ENCODE peak calls at places on chromosome 18, in six cellular contexts. R is GM12891, K is HepG2, I is K562, H is GM12878, P is H1. C is an unnamed sample.

GRCh38 chr18:24075731-24076130 is 61.2 kb downstream of the TTC39C start:
- DNase-seq in R (no peak), K (no peak), I (no peak), H (no peak), P (no peak), C (no peak)

GRCh38 chr18:55897101-55897500 is 309.1 kb upstream of the TCF4 start:
- DNase-seq in R (no peak), K (no peak), I (no peak), H (no peak), P (no peak), C (no peak)

GRCh38 chr18:56185126-56185525 is 453.3 kb downstream of the TXNL1 start:
- DNase-seq in R (no peak), K (no peak), I (no peak), H (no peak), P (no peak), C (no peak)

GRCh38 chr18:63878982-63879381 is 8.5 kb upstream of the SERPINB2 start:
- DNase-seq in R (no peak), K (no peak), I (no peak), H (no peak), P (no peak), C (no peak)

GRCh38 chr18:23838801-23839366 is 149.6 kb downstream of the LAMA3 start:
- DNase-seq in R (no peak), K (no peak), I (no peak), H (no peak), P (no peak), C (no peak)

GRCh38 chr18:37408676-37409305 is 156.8 kb downstream of the CELF4 start:
- DNase-seq in R (no peak), K (no peak), I (no peak), H (no peak), P (no peak), C (no peak)

GRCh38 chr18:80245781-80246655 is 1.3 kb downstream of the PARD6G start:
- DNase-seq in R (no peak), K (no peak), I (no peak), H (no peak), P (no peak), C (no peak)

GRCh38 chr18:48122816-48123215 is 192.4 kb upstream of the SMAD2 start:
- DNase-seq in R (no peak), K (no peak), I (no peak), H (no peak), P (no peak), C (no peak)

GRCh38 chr18:13446024-13446423 is 227.5 kb downstream of the LDLRAD4 start:
- DNase-seq in R (no peak), K (no peak), I (no peak), H (no peak), P (no peak), C (no peak)

GRCh38 chr18:75213610-75214009 is 3.0 kb downstream of the TSHZ1 start:
- DNase-seq in R (no peak), K (no peak), I (no peak), H (no peak), P (no peak), C (no peak)

GRCh38 chr18:75216212-75216925 is 5.8 kb downstream of the TSHZ1 start:
- DNase-seq in R (no peak), K (no peak), I (no peak), H (no peak), P (no peak), C (no peak)

GRCh38 chr18:75216926-75217303 is 6.3 kb downstream of the TSHZ1 start:
- DNase-seq in R (no peak), K (no peak), I (no peak), H (no peak), P (no peak), C (no peak)

GRCh38 chr18:75215663-75216062 is 5.1 kb downstream of the TSHZ1 start:
- DNase-seq in R (no peak), K (no peak), I (no peak), H (no peak), P (no peak), C (no peak)

GRCh38 chr18:75214766-75215515 is 4.3 kb downstream of the TSHZ1 start:
- DNase-seq in R (no peak), K (peak), I (no peak), H (no peak), P (no peak), C (no peak)
- TF ChIP-seq POLR2AphosphoS5 in R (no peak), K (no peak), I (no peak), H (no peak), P (no peak), C (no peak)

DNA sequence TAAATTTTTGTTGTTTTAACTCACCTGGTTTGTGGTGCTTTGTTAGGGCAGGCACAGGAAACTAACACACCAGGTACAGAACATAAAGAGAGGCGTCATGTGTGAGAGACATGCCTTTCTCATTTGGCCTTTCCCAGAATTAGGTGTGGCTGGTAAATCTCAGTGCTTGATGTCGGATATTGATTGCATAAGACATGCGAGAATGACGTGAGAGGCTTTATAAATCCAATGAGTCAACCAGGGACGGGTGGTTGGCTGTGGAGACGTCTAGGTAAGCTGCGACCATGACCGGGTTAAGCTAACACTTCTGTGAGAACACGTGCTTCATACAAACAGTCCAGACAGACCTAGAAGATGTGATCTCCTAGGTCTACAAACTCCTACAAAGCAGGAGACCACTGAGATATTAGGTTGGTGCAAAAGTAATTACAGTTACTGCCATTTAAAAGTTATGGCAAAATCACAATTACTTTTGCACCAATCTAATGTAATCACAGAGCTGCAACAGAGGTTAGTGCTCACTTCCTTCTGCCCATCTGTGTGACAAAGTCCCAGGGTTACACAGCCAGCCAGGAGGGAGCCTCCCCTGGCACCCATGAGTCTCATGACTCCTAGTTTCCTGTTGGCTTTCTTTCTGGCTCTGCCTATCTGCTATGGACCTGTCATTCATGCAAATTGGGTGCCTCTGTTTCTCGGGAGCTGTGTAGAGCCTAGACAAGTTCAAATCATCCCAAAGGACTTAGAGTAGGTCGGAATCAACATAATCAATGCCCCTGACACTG is 98.9 kb upstream of the ATP8B1 start:
- DNase-seq in R (no peak), K (peak), I (no peak), H (no peak), P (no peak), C (no peak)
- TF ChIP-seq POLR2A in R (no peak), K (no peak), I (no peak), H (no peak), P (no peak), C (no peak)

DNA sequence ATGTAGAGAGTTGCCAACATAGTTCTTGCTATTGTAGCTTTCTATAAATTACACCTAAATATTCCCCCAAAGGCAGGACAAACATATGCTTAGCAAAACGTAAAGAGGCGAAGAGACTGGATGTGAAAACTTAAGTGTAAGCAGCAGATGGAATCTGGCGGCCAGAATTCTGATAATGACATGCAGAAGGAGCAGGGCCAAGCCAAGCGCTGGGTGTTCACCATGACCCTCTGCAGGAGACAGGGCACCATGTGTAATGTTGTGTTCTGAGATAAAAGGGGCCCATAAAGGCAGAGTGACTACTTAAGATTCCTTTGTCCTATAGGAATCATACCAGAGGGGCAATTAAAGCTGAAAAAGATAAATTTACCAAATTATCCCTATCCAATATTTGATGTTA is 105.2 kb upstream of the ZNF521 start:
- DNase-seq in R (no peak), K (no peak), I (no peak), H (no peak), P (no peak), C (no peak)
- TF ChIP-seq TAF1 in R (no peak), K (no peak), I (no peak), H (no peak), P (no peak), C (no peak)

GRCh38 chr18:8947576-8947975 is 154.9 kb upstream of the NDUFV2 start:
- DNase-seq in R (no peak), K (no peak), I (no peak), H (no peak), P (no peak), C (no peak)

GRCh38 chr18:8949206-8949605 is 153.3 kb upstream of the NDUFV2 start:
- DNase-seq in R (no peak), K (no peak), I (no peak), H (no peak), P (no peak), C (no peak)

GRCh38 chr18:8948011-8948410 is 154.5 kb upstream of the NDUFV2 start:
- DNase-seq in R (no peak), K (no peak), I (no peak), H (no peak), P (no peak), C (no peak)

GRCh38 chr18:8946046-8946838 is 156.3 kb upstream of the NDUFV2 start:
- DNase-seq in R (no peak), K (no peak), I (no peak), H (no peak), P (no peak), C (no peak)

GRCh38 chr18:8948471-8949149 is 153.9 kb upstream of the NDUFV2 start:
- DNase-seq in R (no peak), K (no peak), I (no peak), H (no peak), P (no peak), C (no peak)
- TF ChIP-seq POLR2AphosphoS5 in R (no peak), K (no peak), I (no peak), H (no peak), P (no peak), C (no peak)

DNA sequence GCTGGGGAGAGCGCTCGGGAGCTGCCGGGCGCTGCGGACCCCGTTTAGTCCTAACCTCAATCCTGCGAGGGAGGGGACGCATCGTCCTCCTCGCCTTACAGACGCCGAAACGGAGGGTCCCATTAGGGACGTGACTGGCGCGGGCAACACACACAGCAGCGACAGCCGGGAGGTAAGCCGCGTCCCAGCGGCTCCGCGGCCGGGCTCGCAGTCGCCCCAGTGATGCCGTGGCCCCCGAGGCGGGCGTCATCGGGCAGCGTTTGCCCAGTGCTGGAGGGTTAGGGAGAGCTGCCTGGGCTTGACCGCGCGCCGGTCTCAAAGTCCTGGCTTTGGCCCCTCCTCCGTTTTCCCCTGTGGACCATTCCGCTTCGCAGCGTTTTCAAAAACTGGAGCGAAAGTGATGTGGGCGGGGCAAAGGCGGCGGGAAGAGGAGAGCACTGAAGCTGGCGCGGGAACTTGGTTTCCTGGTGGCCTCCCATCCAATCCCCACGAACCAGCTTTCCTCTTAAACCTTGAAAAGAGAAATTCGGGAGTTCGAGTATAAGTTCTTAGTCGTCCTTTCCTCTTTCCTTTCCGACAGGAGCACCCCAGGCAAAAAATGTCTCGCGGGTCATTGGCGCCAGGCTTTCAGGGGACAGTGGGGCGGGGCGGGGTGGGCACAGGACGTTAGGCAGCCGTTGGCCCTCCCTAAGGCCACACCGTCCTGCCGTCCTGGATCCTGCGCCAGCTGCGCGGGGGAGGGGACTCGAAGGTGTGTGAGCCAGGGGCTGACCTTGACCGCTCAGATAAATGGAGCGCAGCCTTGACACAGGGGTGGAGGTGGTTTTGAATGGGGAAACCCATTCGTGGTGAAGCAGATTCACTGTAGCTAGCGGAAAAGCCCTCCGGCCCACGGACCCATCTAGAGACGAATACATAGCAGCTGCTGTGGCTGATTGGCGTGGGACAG is 819 bp downstream of the TYMS start:
- DNase-seq in R (peak), K (peak), I (peak), H (peak), P (peak), C (peak)
- TF ChIP-seq POLR2A in R (peak), K (peak), I (peak), H (peak), P (peak), C (peak)